ENCODE peak calls at places on chromosome 4, in ten cellular contexts. P is skeletal muscle cell; H is CD4-positive, alpha-beta memory T cell; A is AG09309; C is esophagus squamous epithelium; O is OCI-LY7; M is ovary; U is GM23338; Y is small intestine; L is HFF-Myc. J is an unnamed sample.

GRCh38 chr4:145130788-145131398 is 32.8 kb downstream of the ABCE1 start:
- DNase-seq in P (peak; percentile 69), H (no peak), A (peak; percentile 79), C (no peak), O (no peak), M (no peak), U (no peak), Y (no peak), L (no peak), J (no peak)

GRCh38 chr4:174764105-174764729 is 64.8 kb downstream of the GLRA3 start:
- DNase-seq in P (peak; percentile 16), H (peak; percentile 6), A (peak; percentile 28), C (no peak), O (peak; percentile 79), M (no peak), U (peak; percentile 78), Y (peak; percentile 30), L (peak; percentile 19), J (peak; percentile 42)

GRCh38 chr4:76473186-76473585 is 38.2 kb downstream of the SHROOM3 start:
- DNase-seq in P (no peak), H (no peak), A (no peak), C (no peak), O (no peak), M (no peak), U (no peak), Y (no peak), L (no peak), J (no peak)

GRCh38 chr4:185378264-185378663 is 17.5 kb downstream of the LRP2BP start:
- DNase-seq in P (no peak), H (no peak), A (no peak), C (no peak), O (no peak), M (no peak), U (no peak), Y (no peak), L (no peak), J (no peak)

GRCh38 chr4:1329408-1330371 is 17.3 kb upstream of the UVSSA start:
- DNase-seq in P (no peak), H (peak; percentile 73), A (no peak), C (no peak), O (no peak), M (no peak), U (no peak), Y (no peak), L (no peak), J (no peak)

GRCh38 chr4:6113641-6114040 is 86.7 kb downstream of the JAKMIP1 start:
- DNase-seq in P (no peak), H (no peak), A (no peak), C (no peak), O (no peak), M (no peak), U (no peak), Y (no peak), L (no peak), J (no peak)

GRCh38 chr4:38783109-38783460 is 295 bp upstream of the TLR10 start:
- DNase-seq in P (no peak), H (no peak), A (no peak), C (no peak), O (no peak), M (no peak), U (no peak), Y (no peak), L (no peak), J (no peak)

GRCh38 chr4:76235915-76236314 is 15.6 kb upstream of the FAM47E start:
- DNase-seq in P (no peak), H (no peak), A (no peak), C (no peak), O (no peak), M (no peak), U (peak; percentile 84), Y (peak; percentile 92), L (no peak), J (no peak)

GRCh38 chr4:105785792-105786191 is 77.2 kb downstream of the GSTCD start:
- DNase-seq in P (no peak), H (no peak), A (no peak), C (no peak), O (no peak), M (no peak), U (no peak), Y (peak; percentile 70), L (no peak), J (no peak)

GRCh38 chr4:77714514-77714913 is 104.7 kb downstream of the CNOT6L start:
- DNase-seq in P (no peak), H (no peak), A (no peak), C (no peak), O (no peak), M (no peak), U (no peak), Y (no peak), L (no peak), J (no peak)

GRCh38 chr4:117429061-117429460 is 343.7 kb upstream of the TRAM1L1 start:
- DNase-seq in P (no peak), H (no peak), A (no peak), C (no peak), O (no peak), M (no peak), U (peak; percentile 46), Y (no peak), L (no peak), J (no peak)

GRCh38 chr4:80309301-80310004 is 26.1 kb upstream of the CFAP299 start:
- DNase-seq in P (peak; percentile 81), H (no peak), A (peak; percentile 72), C (no peak), O (no peak), M (no peak), U (no peak), Y (no peak), L (peak; percentile 56), J (no peak)

DNA sequence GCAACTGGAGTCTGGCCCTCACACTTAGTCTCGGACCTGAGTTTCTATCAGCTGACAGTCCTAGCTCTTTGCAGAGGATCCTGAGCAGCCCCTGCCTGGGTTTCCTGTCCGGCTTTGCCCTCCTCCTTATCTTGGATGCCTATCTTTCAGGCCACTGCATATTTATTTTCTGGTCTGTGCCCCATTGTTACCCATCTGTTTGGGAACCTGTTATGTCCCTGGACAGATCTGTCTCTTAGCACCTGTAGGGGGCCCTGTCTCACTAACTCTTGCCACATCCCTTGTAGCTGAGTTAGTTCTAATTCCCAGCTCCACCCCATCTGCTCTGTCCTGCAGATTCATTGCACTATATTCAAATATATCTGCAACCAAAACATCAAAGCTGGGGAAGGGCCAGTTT is 514.9 kb upstream of the LCORL start:
- DNase-seq in P (no peak), H (no peak), A (no peak), C (no peak), O (no peak), M (no peak), U (peak; percentile 74), Y (no peak), L (no peak), J (no peak)
- H3K4me3 ChIP-seq in P (no peak overlapping the region), H (no peak overlapping the region), A (no peak overlapping the region), C (no peak overlapping the region), O (no peak overlapping the region), M (no peak overlapping the region), U (no peak overlapping the region), Y (no peak overlapping the region), L (no peak overlapping the region), J (no peak overlapping the region)

DNA sequence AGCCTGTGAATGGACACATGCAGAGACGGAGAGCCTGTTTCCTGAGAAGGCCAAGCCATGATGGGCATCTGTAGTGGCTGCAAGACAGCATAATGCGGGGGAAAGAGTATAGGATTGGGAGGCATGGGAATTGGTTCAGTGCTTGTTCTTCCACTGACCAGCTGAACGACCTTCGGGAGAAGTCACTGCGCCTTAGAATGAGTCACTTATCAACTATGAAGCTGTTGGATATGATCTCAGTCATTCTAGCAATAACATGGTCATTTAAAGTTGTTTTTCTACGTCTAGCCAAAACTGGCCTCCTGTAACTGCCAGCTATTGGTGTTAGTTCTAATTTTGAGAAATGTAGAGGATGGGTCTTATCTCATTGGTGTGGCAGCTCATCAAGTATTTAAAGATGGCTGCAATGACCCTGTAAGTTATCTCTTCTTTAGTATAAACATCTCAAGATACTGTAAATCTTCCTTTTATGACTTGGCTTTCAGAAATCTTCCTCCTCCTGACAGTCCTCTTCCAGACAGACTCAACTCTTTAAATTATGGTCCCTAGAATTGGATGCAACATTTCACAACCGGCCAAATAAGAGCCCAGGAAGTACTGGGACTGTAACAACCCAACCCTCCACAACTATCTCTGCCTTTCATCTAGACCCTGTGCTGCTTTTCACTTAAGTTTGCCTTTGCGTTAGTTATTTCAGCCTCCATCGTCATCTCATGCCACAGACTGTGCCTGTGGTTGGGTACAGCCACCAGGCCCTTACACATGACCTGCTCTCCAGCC is 243.3 kb downstream of the CBR4 start:
- DNase-seq in P (peak; percentile 48), H (no peak), A (peak; percentile 38), C (no peak), O (no peak), M (no peak), U (no peak), Y (peak; percentile 71), L (no peak), J (no peak)
- H3K4me3 ChIP-seq in P (no peak overlapping the region), H (no peak overlapping the region), A (no peak overlapping the region), C (no peak overlapping the region), O (no peak overlapping the region), M (no peak overlapping the region), U (no peak overlapping the region), Y (no peak overlapping the region), L (no peak overlapping the region), J (no peak overlapping the region)

GRCh38 chr4:176383273-176384077 is 63.7 kb downstream of the SPCS3 start:
- DNase-seq in P (peak; percentile 37), H (no peak), A (no peak), C (no peak), O (no peak), M (no peak), U (no peak), Y (no peak), L (no peak), J (no peak)
- H3K4me3 ChIP-seq in P (no peak overlapping the region), H (no peak overlapping the region), A (no peak overlapping the region), C (no peak overlapping the region), O (no peak overlapping the region), M (peak overlapping the region; percentile 16), U (no peak overlapping the region), Y (no peak overlapping the region), L (no peak overlapping the region), J (no peak overlapping the region)

GRCh38 chr4:137881641-137882040 is 349.3 kb upstream of the PCDH18 start:
- DNase-seq in P (no peak), H (no peak), A (no peak), C (no peak), O (no peak), M (no peak), U (no peak), Y (no peak), L (no peak), J (no peak)
- H3K4me3 ChIP-seq in P (no peak overlapping the region), H (no peak overlapping the region), A (no peak overlapping the region), C (no peak overlapping the region), O (no peak overlapping the region), M (no peak overlapping the region), U (no peak overlapping the region), Y (no peak overlapping the region), L (no peak overlapping the region), J (no peak overlapping the region)

J was measured in Jurkat, Clone E6-1.